ENCODE peak calls at places on chromosomes 11 and 22, in seven cellular contexts. B, L, Y, N, Z, W and K are unnamed samples.

GRCh38 chr11:19683862-19684491 is 28.7 kb upstream of the NAV2 start:
- DNase-seq in L (no peak), Y (no peak), N (no peak), B (no peak), W (no peak), Z (no peak), K (no peak)

GRCh38 chr11:61133145-61133544 is 28.1 kb downstream of the VPS37C start:
- DNase-seq in N (no peak), Y (no peak), W (no peak), B (no peak), L (no peak), Z (no peak), K (no peak)

GRCh38 chr22:23085785-23086184 is 15.5 kb downstream of the GNAZ start:
- DNase-seq in L (no peak), N (no peak), Z (peak), W (no peak), B (no peak), Y (no peak), K (no peak)

GRCh38 chr11:83971063-83971462 is 684.9 kb upstream of the CCDC90B start:
- DNase-seq in W (no peak), Z (no peak), B (no peak), Y (no peak), N (no peak), L (no peak), K (peak)

GRCh38 chr11:44729065-44729464 is 2.3 kb downstream of the TSPAN18 start:
- DNase-seq in Z (peak), W (no peak), Y (no peak), L (no peak), N (no peak), B (no peak), K (peak)

GRCh38 chr11:125082611-125083311 is 19.7 kb downstream of the SLC37A2 start:
- DNase-seq in B (no peak), L (no peak), W (no peak), Y (no peak), N (no peak), Z (no peak), K (no peak)

GRCh38 chr22:38422615-38423511 is 32.1 kb downstream of the KCNJ4 start:
- DNase-seq in L (peak), B (no peak), N (no peak), Y (no peak), W (no peak), Z (peak), K (peak)

GRCh38 chr11:63884191-63884590 is 32.8 kb downstream of the RCOR2 start:
- DNase-seq in L (no peak), Z (peak), N (no peak), W (no peak), B (no peak), Y (no peak), K (no peak)

GRCh38 chr11:44744160-44744559 is 17.4 kb downstream of the TSPAN18 start:
- DNase-seq in Y (no peak), L (no peak), Z (no peak), N (no peak), B (no peak), W (no peak), K (no peak)

GRCh38 chr11:74319139-74319538 is 7.7 kb upstream of the P4HA3 start:
- DNase-seq in Y (no peak), Z (no peak), N (no peak), L (no peak), W (peak), B (peak), K (no peak)

GRCh38 chr11:2573240-2574042 is 126.4 kb downstream of the KCNQ1OT1 start:
- DNase-seq in Y (peak), Z (no peak), N (no peak), B (no peak), L (no peak), W (no peak), K (no peak)

GRCh38 chr11:10155793-10156490 is 138.1 kb downstream of the SBF2 start:
- DNase-seq in Y (no peak), B (no peak), N (no peak), Z (no peak), W (no peak), L (no peak), K (peak)

GRCh38 chr11:127890026-127890611 is 697.2 kb downstream of the ETS1 start:
- DNase-seq in L (no peak), W (no peak), Y (no peak), Z (no peak), B (no peak), N (no peak), K (no peak)

GRCh38 chr11:5550440-5551095 is 2.2 kb upstream of the OR52H1 start:
- DNase-seq in N (no peak), L (no peak), Y (no peak), Z (no peak), B (peak), W (peak), K (no peak)

GRCh38 chr22:27996529-27996925 is 77.5 kb upstream of the PITPNB start:
- DNase-seq in W (no peak), N (no peak), Z (no peak), Y (peak), B (no peak), L (no peak), K (no peak)